ENCODE peak calls at places on chromosomes 11 and 22, in four cellular contexts. L is CD8-positive, alpha-beta T cell; D is CD8-positive, alpha-beta memory T cell; F is pancreas. B is an unnamed sample.

GRCh38 chr22:35131423-35132050 is 65.6 kb downstream of the ISX start:
- DNase-seq in D (no peak), F (no peak), L (no peak), B (no peak)

GRCh38 chr11:21323617-21324016 is 654.2 kb downstream of the NELL1 start:
- DNase-seq in L (no peak), D (no peak), F (no peak), B (no peak)

GRCh38 chr11:125990244-125990643 is 44.4 kb downstream of the VSIG10L2 start:
- DNase-seq in D (no peak), F (no peak), L (no peak), B (no peak)

GRCh38 chr11:71086687-71087258 is 165.6 kb downstream of the SHANK2 start:
- DNase-seq in F (no peak), D (no peak), L (no peak), B (no peak)

GRCh38 chr11:19730373-19730772 is 17.7 kb downstream of the NAV2 start:
- DNase-seq in L (no peak), F (no peak), D (no peak), B (no peak)

GRCh38 chr22:21707677-21708076 is 27.9 kb downstream of the YPEL1 start:
- DNase-seq in F (no peak), L (no peak), D (no peak), B (no peak)

GRCh38 chr11:20596629-20597129 is 2.7 kb upstream of the SLC6A5 start:
- DNase-seq in D (no peak), L (no peak), F (no peak), B (no peak)

GRCh38 chr11:47393163-47394049 is 15.0 kb upstream of the SLC39A13 start:
- DNase-seq in L (no peak), D (no peak), F (peak; percentile 48), B (no peak)

GRCh38 chr11:3130269-3131071 is 34.6 kb downstream of the OSBPL5 start:
- DNase-seq in D (no peak), F (peak; percentile 64), L (no peak), B (peak; percentile 22)

DNA sequence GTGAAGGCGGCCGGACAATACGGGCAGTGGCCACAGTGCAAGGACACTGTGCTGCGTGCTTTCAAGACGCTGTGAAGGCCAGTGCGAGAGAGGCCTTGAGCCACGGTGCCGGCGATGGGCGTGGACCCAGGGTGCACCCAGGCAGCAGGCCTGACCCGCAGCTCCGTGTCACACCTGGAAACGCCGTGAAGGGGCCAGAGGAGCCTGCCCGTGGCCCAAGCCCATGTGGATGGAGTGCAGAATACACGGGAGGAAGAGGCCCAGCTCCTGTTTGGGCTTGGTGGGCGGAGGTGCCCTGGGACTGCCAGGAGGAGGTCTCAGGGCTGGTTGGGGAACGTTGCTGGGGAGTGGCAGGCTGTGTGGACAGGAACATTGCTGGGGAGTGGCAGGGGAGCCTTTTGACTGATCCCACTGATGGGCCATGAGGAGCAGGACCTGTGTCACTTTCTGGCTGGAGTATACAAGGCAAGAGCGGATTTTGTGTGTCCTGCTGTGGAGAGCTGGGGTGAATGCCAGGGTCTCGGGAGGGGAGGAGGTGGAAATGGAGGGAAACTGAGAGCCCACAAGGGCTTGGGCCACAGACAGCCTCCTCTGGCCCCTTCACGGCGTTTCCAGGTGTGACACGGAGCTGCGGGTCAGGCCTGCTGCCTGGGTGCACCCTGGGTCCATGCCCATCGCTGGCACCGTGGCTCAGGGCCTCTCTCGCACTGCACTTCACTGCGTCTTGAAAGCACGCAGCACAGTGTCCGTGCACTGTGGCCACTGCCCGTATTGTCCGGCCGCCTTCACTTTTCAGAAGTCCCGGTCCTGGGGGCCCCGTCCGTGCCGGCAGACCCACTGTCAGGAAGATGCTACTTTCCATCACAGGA is 925.4 kb downstream of the BRD1 start:
- DNase-seq in L (no peak), D (no peak), F (no peak), B (no peak)
- H3K9me3 ChIP-seq in L (no peaks in the 10 kb centered on the region), D (no peaks in the 10 kb centered on the region), F (no peaks in the 10 kb centered on the region), B (no peaks in the 10 kb centered on the region)

DNA sequence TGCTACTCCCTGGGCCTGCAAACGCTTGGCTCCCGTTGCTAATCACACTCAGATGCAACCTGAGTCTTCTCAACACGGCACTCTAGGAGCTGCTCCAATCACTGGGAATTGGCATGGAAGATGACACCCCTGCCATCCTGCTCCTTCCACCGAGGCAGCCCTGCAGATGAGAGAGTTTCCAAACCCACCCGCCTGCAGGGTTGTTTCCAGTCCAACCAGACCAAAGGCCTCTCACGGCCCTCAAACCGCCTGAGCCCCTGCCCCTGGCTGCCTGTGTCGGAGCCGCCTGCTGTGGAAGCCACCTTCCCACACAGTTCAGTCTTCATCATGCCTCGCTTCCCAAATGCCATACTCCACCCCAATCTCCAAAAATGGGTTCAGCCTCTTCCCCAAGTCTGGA is 36.8 kb upstream of the TP53I11 start:
- DNase-seq in F (no peak), L (no peak), D (no peak), B (no peak)
- H3K9me3 ChIP-seq in F (no peaks in the 10 kb centered on the region), L (no peaks in the 10 kb centered on the region), D (no peaks in the 10 kb centered on the region), B (no peaks in the 10 kb centered on the region)

GRCh38 chr11:91160661-91161060 is 937.8 kb upstream of the CHORDC1 start:
- DNase-seq in L (no peak), D (no peak), F (no peak), B (no peak)
- H3K9me3 ChIP-seq in L (peaks cover 2% of the 10 kb centered on the region), D (no peaks in the 10 kb centered on the region), F (no peaks in the 10 kb centered on the region), B (no peaks in the 10 kb centered on the region)

GRCh38 chr11:59114344-59114743 is 7.3 kb downstream of the FAM111B start:
- DNase-seq in L (no peak), D (no peak), F (no peak), B (no peak)

GRCh38 chr11:59112494-59112893 is 5.5 kb downstream of the FAM111B start:
- DNase-seq in L (no peak), D (no peak), F (no peak), B (no peak)

GRCh38 chr11:59117774-59118173 is 10.7 kb downstream of the FAM111B start:
- DNase-seq in F (no peak), L (no peak), D (no peak), B (no peak)

GRCh38 chr11:59119826-59120225 is 12.8 kb downstream of the FAM111B start:
- DNase-seq in L (no peak), F (no peak), D (no peak), B (no peak)

GRCh38 chr11:59115556-59115955 is 8.5 kb downstream of the FAM111B start:
- DNase-seq in L (no peak), D (no peak), F (no peak), B (peak; percentile 17)
- H3K9me3 ChIP-seq in L (peaks cover 12% of the 10 kb centered on the region), D (no peaks in the 10 kb centered on the region), F (no peaks in the 10 kb centered on the region), B (peaks cover 21% of the 10 kb centered on the region)

DNA sequence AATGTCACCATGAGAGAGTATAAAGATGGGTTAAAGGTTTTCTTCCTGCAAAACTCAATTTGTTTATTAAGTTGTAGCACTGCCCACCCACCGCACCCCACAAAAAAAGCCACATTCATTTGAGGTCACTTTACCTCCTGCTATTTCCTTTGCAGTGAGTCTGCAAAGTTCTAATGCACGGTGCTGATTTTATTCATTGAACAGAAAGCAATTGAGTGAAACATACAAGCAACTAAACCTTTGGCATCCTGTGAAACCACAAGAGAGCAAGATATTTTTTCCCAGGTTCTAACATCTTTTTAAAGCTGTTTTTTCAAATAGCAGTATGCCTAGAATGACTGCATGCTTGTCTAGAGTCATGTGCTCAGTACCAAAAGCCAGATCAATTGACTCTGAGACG is 39.0 kb downstream of the RRAS2 start:
- DNase-seq in L (peak; percentile 25), D (peak; percentile 20), F (no peak), B (peak; percentile 47)
- H3K9me3 ChIP-seq in L (no peaks in the 10 kb centered on the region), D (no peaks in the 10 kb centered on the region), F (no peaks in the 10 kb centered on the region), B (no peaks in the 10 kb centered on the region)

GRCh38 chr22:45490836-45491235 is 11.8 kb upstream of the FBLN1 start:
- DNase-seq in D (no peak), F (no peak), L (no peak), B (no peak)
- H3K9me3 ChIP-seq in D (no peaks in the 10 kb centered on the region), F (no peaks in the 10 kb centered on the region), L (no peaks in the 10 kb centered on the region), B (no peaks in the 10 kb centered on the region)

GRCh38 chr22:47343611-47344010 is 581.2 kb downstream of the TBC1D22A start:
- DNase-seq in L (no peak), F (no peak), D (no peak), B (no peak)
- H3K9me3 ChIP-seq in L (no peaks in the 10 kb centered on the region), F (no peaks in the 10 kb centered on the region), D (no peaks in the 10 kb centered on the region), B (no peaks in the 10 kb centered on the region)

GRCh38 chr11:35034401-35034800 is 104.6 kb upstream of the CD44 start:
- DNase-seq in D (no peak), F (no peak), L (no peak), B (no peak)
- H3K9me3 ChIP-seq in D (no peaks in the 10 kb centered on the region), F (no peaks in the 10 kb centered on the region), L (no peaks in the 10 kb centered on the region), B (no peaks in the 10 kb centered on the region)